ENCODE peak calls at places on chromosomes 5 and 9, in nine cellular contexts. F, G, R, I, Y, L, M, A and V are unnamed samples.

GRCh38 chr9:112020680-112021596 is 124.3 kb downstream of the UGCG start:
- DNase-seq in A (peak), F (peak), Y (peak), I (peak), M (no peak), L (peak), R (no peak), G (peak), V (peak)

GRCh38 chr5:58886315-58887207 is 303.7 kb downstream of the RAB3C start:
- DNase-seq in A (peak), R (peak), L (peak), Y (peak), I (peak), F (peak), M (peak), G (peak), V (peak)

GRCh38 chr5:77143998-77144836 is 57.1 kb upstream of the ZBED3 start:
- DNase-seq in L (peak), F (peak), I (peak), M (peak), R (peak), G (peak), Y (peak), A (peak), V (peak)

GRCh38 chr5:10631597-10631996 is 67.7 kb downstream of the ANKRD33B start:
- DNase-seq in F (no peak), G (no peak), I (no peak), L (no peak), R (no peak), A (no peak), Y (no peak), M (no peak), V (no peak)

GRCh38 chr5:55994502-55994997 is at the start of gene IL6ST:
- DNase-seq in L (peak), G (peak), I (peak), A (peak), F (peak), Y (peak), R (peak), M (peak), V (peak)

GRCh38 chr9:124281934-124282351 is 24.2 kb downstream of the NEK6 start:
- DNase-seq in L (no peak), F (peak), M (no peak), I (no peak), R (peak), Y (peak), G (no peak), A (peak), V (peak)

GRCh38 chr5:30607301-30607700 is 586.2 kb upstream of the CDH6 start:
- DNase-seq in A (no peak), L (no peak), F (no peak), M (no peak), R (no peak), I (no peak), G (no peak), Y (peak), V (no peak)

GRCh38 chr5:171705036-171705435 is 80.6 kb upstream of the SMIM23 start:
- DNase-seq in A (no peak), I (no peak), F (no peak), L (no peak), R (no peak), G (no peak), Y (no peak), M (no peak), V (no peak)

GRCh38 chr9:4086119-4087088 is 213.5 kb downstream of the GLIS3 start:
- DNase-seq in L (peak), R (no peak), F (no peak), G (peak), A (peak), I (peak), Y (no peak), M (no peak), V (peak)

GRCh38 chr5:95817430-95817829 is 5.1 kb downstream of the GLRX start:
- DNase-seq in A (peak), R (no peak), L (no peak), G (peak), F (peak), I (no peak), M (peak), Y (peak), V (peak)

GRCh38 chr9:90991953-90992352 is 190.3 kb downstream of the SYK start:
- DNase-seq in R (no peak), L (no peak), F (no peak), A (peak), G (no peak), Y (peak), M (no peak), I (peak), V (peak)

GRCh38 chr9:81789751-81790150 is 100.4 kb upstream of the TLE1 start:
- DNase-seq in I (peak), F (peak), A (peak), L (peak), G (peak), Y (peak), M (no peak), R (peak), V (peak)

GRCh38 chr5:157271740-157272271 is 5.9 kb downstream of the CYFIP2 start:
- DNase-seq in F (no peak), M (no peak), L (no peak), G (no peak), I (no peak), R (no peak), A (no peak), Y (no peak), V (no peak)

GRCh38 chr5:139461698-139462097 is 845 bp downstream of the ECSCR start:
- DNase-seq in I (peak), M (no peak), Y (peak), R (no peak), G (peak), L (peak), F (peak), A (peak), V (no peak)

GRCh38 chr9:127245637-127246164 is 18.9 kb upstream of the GARNL3 start:
- DNase-seq in A (no peak), M (no peak), F (no peak), R (no peak), I (no peak), L (no peak), Y (no peak), G (no peak), V (no peak)

GRCh38 chr5:31531543-31531887 is 378 bp downstream of the DROSHA start:
- DNase-seq in M (no peak), I (peak), A (peak), R (no peak), G (no peak), Y (peak), F (peak), L (peak), V (peak)

GRCh38 chr9:71647094-71647591 is 121.2 kb downstream of the CEMIP2 start:
- DNase-seq in G (peak), M (peak), I (peak), Y (peak), L (peak), R (peak), A (peak), F (peak), V (peak)

GRCh38 chr9:77802064-77802463 is 153.9 kb upstream of the GNA14 start:
- DNase-seq in M (no peak), A (no peak), I (no peak), F (no peak), Y (no peak), R (no peak), L (no peak), G (no peak), V (no peak)

GRCh38 chr9:69325409-69326212 is 596 bp downstream of the ENTREP1 start:
- DNase-seq in F (no peak), Y (no peak), I (no peak), R (no peak), M (peak), L (no peak), G (no peak), A (no peak), V (no peak)

GRCh38 chr9:21611896-21612295 is 129.8 kb upstream of the IFNE start:
- DNase-seq in I (no peak), Y (peak), R (no peak), L (no peak), F (no peak), M (no peak), G (no peak), A (no peak), V (no peak)

GRCh38 chr5:154583545-154584168 is 105.6 kb upstream of the HAND1 start:
- DNase-seq in F (no peak), G (no peak), L (no peak), Y (no peak), A (no peak), I (no peak), R (no peak), M (no peak), V (no peak)

GRCh38 chr9:4152876-4153275 is 147.0 kb downstream of the GLIS3 start:
- DNase-seq in A (no peak), R (no peak), F (no peak), I (no peak), L (no peak), G (no peak), Y (no peak), M (no peak), V (no peak)

GRCh38 chr9:137301086-137301947 is 754 bp downstream of the NRARP start:
- DNase-seq in G (peak), Y (peak), I (peak), R (no peak), A (peak), F (peak), L (peak), M (no peak), V (peak)

GRCh38 chr5:145495171-145495570 is 340.0 kb downstream of the PRELID2 start:
- DNase-seq in L (peak), M (no peak), Y (no peak), F (no peak), G (no peak), A (no peak), I (peak), R (no peak), V (no peak)

GRCh38 chr5:150644496-150644895 is 4.0 kb downstream of the SYNPO start:
- DNase-seq in F (no peak), A (no peak), R (no peak), G (no peak), Y (no peak), L (no peak), I (no peak), M (no peak), V (no peak)

GRCh38 chr9:128702949-128703615 is 779 bp downstream of the PKN3 start:
- DNase-seq in A (no peak), I (no peak), R (no peak), Y (no peak), M (no peak), G (no peak), F (peak), L (no peak), V (no peak)

GRCh38 chr9:1267141-1267570 is 217.0 kb downstream of the DMRT2 start:
- DNase-seq in A (peak), F (no peak), M (no peak), I (no peak), L (no peak), Y (no peak), R (no peak), G (no peak), V (no peak)

GRCh38 chr9:133341369-133342082 is 5.5 kb upstream of the SURF6 start:
- DNase-seq in R (no peak), G (no peak), L (no peak), I (no peak), Y (no peak), M (peak), A (no peak), F (no peak), V (no peak)

GRCh38 chr9:133339641-133340040 is 3.7 kb upstream of the SURF6 start:
- DNase-seq in R (no peak), Y (no peak), M (no peak), A (no peak), L (no peak), G (no peak), I (no peak), F (no peak), V (no peak)

GRCh38 chr9:133342083-133342406 is 5.9 kb downstream of the MED22 start:
- DNase-seq in R (no peak), F (no peak), M (no peak), L (no peak), Y (no peak), I (no peak), G (no peak), A (no peak), V (no peak)

GRCh38 chr9:133340256-133340655 is 4.3 kb upstream of the SURF6 start:
- DNase-seq in A (no peak), L (no peak), Y (no peak), M (no peak), G (no peak), F (no peak), R (no peak), I (no peak), V (no peak)

GRCh38 chr9:133340916-133341315 is 4.9 kb upstream of the SURF6 start:
- DNase-seq in F (no peak), L (no peak), M (no peak), G (no peak), A (no peak), R (no peak), Y (no peak), I (no peak), V (no peak)
- H3K4me3 ChIP-seq in F (no peak), L (no peak), M (no peak), G (no peak), A (no peak), R (no peak), Y (no peak), I (no peak), V (no peak)

GRCh38 chr9:88037285-88037845 is 63.0 kb upstream of the CDK20 start:
- DNase-seq in A (no peak), F (no peak), G (no peak), L (no peak), Y (peak), M (no peak), R (no peak), I (no peak), V (no peak)

GRCh38 chr9:88045686-88046085 is 71.4 kb upstream of the CDK20 start:
- DNase-seq in R (no peak), I (no peak), Y (no peak), A (no peak), F (no peak), G (no peak), M (no peak), L (no peak), V (no peak)

GRCh38 chr9:88043647-88044046 is 69.3 kb upstream of the CDK20 start:
- DNase-seq in I (no peak), A (no peak), L (no peak), M (no peak), F (no peak), R (no peak), Y (no peak), G (no peak), V (no peak)

GRCh38 chr9:88044200-88044599 is 69.9 kb upstream of the CDK20 start:
- DNase-seq in F (no peak), R (no peak), G (no peak), I (no peak), L (no peak), Y (no peak), M (no peak), A (no peak), V (no peak)

GRCh38 chr9:88041447-88041846 is 67.1 kb upstream of the CDK20 start:
- DNase-seq in G (peak), M (no peak), F (no peak), A (peak), L (peak), R (no peak), Y (peak), I (peak), V (peak)
- TF ChIP-seq CTCF in G (peak), M (no peak), F (peak), A (peak), L (peak), R (peak), Y (peak), I (peak), V (peak)

DNA sequence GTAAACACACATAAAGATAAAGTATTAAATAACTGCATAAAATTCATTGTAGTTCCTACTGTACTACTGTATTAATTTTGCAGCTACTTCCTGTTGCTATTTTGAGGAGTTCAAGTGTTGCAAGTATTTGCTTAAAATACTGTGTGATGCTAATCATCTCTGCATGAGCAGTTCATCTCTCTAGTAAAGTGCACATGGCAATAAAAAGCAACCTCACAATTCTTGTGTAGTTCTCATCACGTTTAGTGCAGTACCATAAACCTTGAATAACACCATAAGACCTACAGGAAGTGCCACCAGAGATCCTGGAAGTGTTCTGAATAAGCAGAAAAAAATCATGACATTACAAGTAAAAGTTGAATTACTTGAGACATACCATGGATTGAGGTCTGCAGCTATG is 34.6 kb downstream of the CPLANE1 start:
- DNase-seq in A (no peak), R (no peak), G (no peak), Y (no peak), I (no peak), F (no peak), M (no peak), L (no peak), V (peak)
- H3K4me3 ChIP-seq in A (no peak), R (no peak), G (no peak), Y (no peak), I (no peak), F (no peak), M (no peak), L (no peak), V (no peak)

GRCh38 chr5:4640793-4641192 is 499.3 kb upstream of the ADAMTS16 start:
- DNase-seq in F (peak), A (no peak), R (peak), G (no peak), L (peak), Y (peak), I (no peak), M (no peak), V (no peak)
- TF ChIP-seq CTCF in F (peak), A (no peak), R (peak), G (no peak), L (no peak), Y (no peak), I (no peak), M (no peak), V (no peak)

DNA sequence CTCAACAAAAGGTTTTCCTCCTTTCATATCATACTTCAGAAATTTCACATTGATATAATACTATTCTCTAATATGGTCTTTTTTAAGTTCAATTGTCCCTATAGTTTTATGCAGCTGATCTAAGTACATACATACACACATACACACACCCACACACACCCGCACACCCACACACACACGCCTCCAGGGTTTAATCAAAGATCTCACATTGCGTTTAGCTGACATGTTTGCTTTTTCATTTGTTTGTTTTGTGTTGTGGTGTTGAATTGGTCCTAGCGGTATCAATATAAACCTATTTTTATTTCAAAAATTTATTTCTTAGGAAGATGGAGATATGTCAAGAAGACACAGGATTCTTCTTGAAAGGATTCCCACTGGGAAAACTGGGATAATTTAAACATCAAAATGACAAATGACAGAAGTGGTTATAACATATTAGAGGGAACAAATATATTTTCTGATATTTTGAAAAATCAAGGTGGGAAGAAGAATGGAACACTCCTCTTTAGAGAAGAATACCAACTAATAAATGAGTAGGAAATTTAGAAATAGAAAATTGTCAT is 434.9 kb upstream of the SLC30A5 start:
- DNase-seq in R (no peak), A (no peak), L (no peak), M (no peak), G (no peak), Y (no peak), F (no peak), I (no peak), V (no peak)
- H3K4me3 ChIP-seq in R (no peak), A (no peak), L (no peak), M (no peak), G (no peak), Y (no peak), F (no peak), I (no peak), V (no peak)

GRCh38 chr5:133981714-133982113 is 13.3 kb upstream of the C5orf15 start:
- DNase-seq in G (no peak), I (no peak), F (no peak), L (no peak), A (no peak), M (no peak), Y (no peak), R (no peak), V (no peak)
- TF ChIP-seq CTCF in G (no peak), I (no peak), F (no peak), L (no peak), A (no peak), M (peak), Y (no peak), R (no peak), V (no peak)

GRCh38 chr5:165574140-165574539 is 2068.7 kb downstream of the MAT2B start:
- DNase-seq in G (no peak), M (no peak), A (no peak), I (no peak), F (no peak), Y (no peak), R (no peak), L (no peak), V (no peak)
- H3K4me3 ChIP-seq in G (no peak), M (no peak), A (no peak), I (no peak), F (no peak), Y (no peak), R (no peak), L (no peak), V (no peak)

GRCh38 chr5:66757834-66758396 is 161.7 kb downstream of the MAST4 start:
- DNase-seq in A (no peak), L (no peak), G (no peak), F (no peak), I (no peak), M (no peak), Y (no peak), R (no peak), V (no peak)

DNA sequence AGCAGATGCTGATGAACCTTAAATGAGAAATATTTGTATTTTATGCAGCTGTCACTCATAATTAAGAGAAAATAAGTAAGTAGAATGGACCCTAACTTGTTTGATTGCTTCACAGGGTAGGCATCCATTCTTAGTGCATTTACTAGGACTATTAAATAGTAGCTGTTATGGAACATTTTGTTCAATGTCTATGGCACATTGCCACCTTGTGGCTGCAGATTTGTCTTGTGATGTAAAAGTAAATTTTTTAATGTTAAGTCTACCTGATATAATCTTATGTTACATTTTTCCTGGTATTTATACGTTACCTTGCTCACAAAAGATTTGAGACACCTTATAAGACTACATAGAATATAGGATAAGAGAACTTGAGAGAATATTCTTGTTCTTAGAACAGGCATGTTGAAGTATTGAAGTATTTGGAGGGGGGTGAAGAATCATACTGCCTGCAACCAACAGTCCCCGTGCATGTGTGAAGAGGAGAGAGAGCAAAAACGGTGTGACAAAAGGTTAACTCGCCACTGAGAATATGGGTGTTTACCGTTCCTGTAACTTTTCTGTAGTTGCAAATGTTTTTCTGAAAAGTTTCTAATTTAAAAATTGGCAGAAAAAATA is 161.1 kb downstream of the MAST4 start:
- DNase-seq in R (peak), F (peak), M (no peak), I (peak), A (peak), L (peak), Y (peak), G (peak), V (peak)
- TF ChIP-seq CTCF in R (peak), F (peak), M (peak), I (peak), A (peak), L (peak), Y (peak), G (peak), V (peak)

GRCh38 chr5:143207058-143207457 is 196.4 kb downstream of the NR3C1 start:
- DNase-seq in R (no peak), I (no peak), G (no peak), F (no peak), Y (no peak), M (no peak), A (no peak), L (no peak), V (no peak)

GRCh38 chr5:143204474-143205246 is 198.8 kb downstream of the NR3C1 start:
- DNase-seq in I (peak), G (no peak), A (no peak), M (no peak), R (no peak), Y (peak), F (peak), L (peak), V (no peak)

GRCh38 chr5:143205386-143205785 is 198.1 kb downstream of the NR3C1 start:
- DNase-seq in I (peak), R (peak), F (peak), G (peak), L (peak), A (peak), M (no peak), Y (peak), V (peak)

GRCh38 chr5:143206194-143207053 is 197.1 kb downstream of the NR3C1 start:
- DNase-seq in R (no peak), G (no peak), A (no peak), I (no peak), M (no peak), L (no peak), Y (no peak), F (no peak), V (no peak)

GRCh38 chr5:143205879-143206193 is 197.7 kb downstream of the NR3C1 start:
- DNase-seq in I (no peak), F (no peak), G (no peak), R (no peak), L (no peak), A (no peak), M (no peak), Y (no peak), V (no peak)
- H3K4me3 ChIP-seq in I (no peak), F (no peak), G (no peak), R (no peak), L (no peak), A (no peak), M (no peak), Y (no peak), V (no peak)